ENCODE peak calls at places on chromosomes 7 and 10, in nine cellular contexts. O, M, J, Z, D, G, T, L and S are unnamed samples.

GRCh38 chr7:93981480-93981874 is 22.7 kb downstream of the BET1 start:
- DNase-seq in T (no peak), L (no peak), J (peak; percentile 78), G (no peak), Z (no peak), D (no peak), M (no peak), O (no peak), S (no peak)

GRCh38 chr7:16822029-16822428 is 17.2 kb upstream of the AGR2 start:
- DNase-seq in L (no peak), Z (no peak), J (no peak), G (no peak), M (no peak), D (no peak), O (no peak), T (no peak), S (no peak)

GRCh38 chr7:134593530-134594392 is 44.9 kb downstream of the AKR1B15 start:
- DNase-seq in T (peak; percentile 45), J (no peak), O (peak; percentile 72), M (no peak), D (no peak), Z (no peak), G (no peak), L (no peak), S (no peak)

GRCh38 chr7:28408105-28408973 is 4.0 kb upstream of the CREB5 start:
- DNase-seq in G (no peak), O (no peak), Z (no peak), T (peak; percentile 41), L (no peak), J (peak; percentile 69), D (peak; percentile 22), M (no peak), S (no peak)

GRCh38 chr10:78331391-78331922 is 297.8 kb downstream of the RPS24 start:
- DNase-seq in G (no peak), Z (no peak), M (no peak), L (no peak), O (peak; percentile 23), T (no peak), D (no peak), J (no peak), S (no peak)

GRCh38 chr10:32244421-32245207 is 102.3 kb downstream of the EPC1 start:
- DNase-seq in T (no peak), J (no peak), D (peak; percentile 51), L (no peak), M (no peak), Z (no peak), G (no peak), O (no peak), S (no peak)

GRCh38 chr10:49167629-49168540 is 20.3 kb downstream of the TMEM273 start:
- DNase-seq in Z (no peak), J (no peak), L (no peak), T (no peak), G (no peak), M (no peak), D (no peak), O (no peak), S (no peak)

GRCh38 chr10:5589963-5590511 is 65.3 kb downstream of the CALML3 start:
- DNase-seq in J (no peak), L (no peak), G (no peak), D (peak; percentile 32), Z (peak; percentile 54), O (peak; percentile 33), T (no peak), M (no peak), S (no peak)

GRCh38 chr10:62196528-62196927 is 72.1 kb downstream of the RTKN2 start:
- DNase-seq in L (no peak), O (no peak), T (no peak), D (no peak), M (no peak), J (no peak), Z (no peak), G (no peak), S (no peak)